ENCODE peak calls at places on chromosomes 16 and 17, in six cellular contexts. A, J, I, O, Q and C are unnamed samples.

GRCh38 chr17:31417051-31417792 is 25.7 kb downstream of the RAB11FIP4 start:
- DNase-seq in A (no peak), J (no peak), I (no peak), O (no peak), Q (no peak), C (no peak)

GRCh38 chr16:31411024-31411845 is 16.9 kb downstream of the COX6A2 start:
- DNase-seq in A (no peak), J (no peak), I (no peak), O (no peak), Q (no peak), C (no peak)

GRCh38 chr17:32536736-32537646 is 50.2 kb downstream of the CDK5R1 start:
- DNase-seq in A (no peak), J (no peak), I (no peak), O (no peak), Q (no peak), C (no peak)

GRCh38 chr16:20611975-20612471 is 35.9 kb upstream of the ACSM2B start:
- DNase-seq in A (no peak), J (no peak), I (no peak), O (no peak), Q (no peak), C (no peak)

GRCh38 chr17:70313450-70313849 is 144.1 kb downstream of the KCNJ2 start:
- DNase-seq in A (no peak), J (no peak), I (no peak), O (no peak), Q (no peak), C (no peak)

GRCh38 chr16:30122621-30123160 is 329 bp downstream of the MAPK3 start:
- DNase-seq in A (no peak), J (no peak), I (no peak), O (no peak), Q (no peak), C (peak; percentile 28)

GRCh38 chr16:84368327-84368996 is at the start of gene ATP2C2:
- DNase-seq in A (no peak), J (no peak), I (no peak), O (no peak), Q (no peak), C (no peak)

GRCh38 chr17:14790518-14790917 is 474.6 kb downstream of the PMP22 start:
- DNase-seq in A (no peak), J (no peak), I (no peak), O (no peak), Q (no peak), C (no peak)

GRCh38 chr17:4514779-4515178 is 16.1 kb downstream of the SPNS2 start:
- DNase-seq in A (no peak), J (no peak), I (no peak), O (no peak), Q (no peak), C (no peak)

GRCh38 chr17:75499313-75500022 is 15.9 kb downstream of the CASKIN2 start:
- DNase-seq in A (no peak), J (no peak), I (no peak), O (no peak), Q (no peak), C (no peak)

GRCh38 chr17:43226393-43226792 is 2.0 kb downstream of the CCDC200 start:
- DNase-seq in A (no peak), J (no peak), I (no peak), O (no peak), Q (no peak), C (no peak)

GRCh38 chr17:80847506-80848230 is 144.0 kb upstream of the CHMP6 start:
- DNase-seq in A (no peak), J (peak; percentile 55), I (no peak), O (no peak), Q (no peak), C (peak; percentile 26)

GRCh38 chr17:57045868-57046671 is 39.0 kb upstream of the AKAP1 start:
- DNase-seq in A (no peak), J (peak; percentile 17), I (no peak), O (peak; percentile 44), Q (no peak), C (peak; percentile 14)

GRCh38 chr16:53129281-53130192 is 74.7 kb downstream of the CHD9 start:
- DNase-seq in A (no peak), J (no peak), I (no peak), O (no peak), Q (no peak), C (no peak)

GRCh38 chr17:47304191-47304590 is 19.6 kb upstream of the EFCAB13 start:
- DNase-seq in A (no peak), J (no peak), I (no peak), O (no peak), Q (no peak), C (no peak)

GRCh38 chr16:69073181-69073669 is 32.2 kb upstream of the HAS3 start:
- DNase-seq in A (peak; percentile 83), J (no peak), I (peak; percentile 70), O (no peak), Q (no peak), C (no peak)

GRCh38 chr16:57372372-57373116 is at the start of gene CX3CL1:
- DNase-seq in A (no peak), J (no peak), I (no peak), O (no peak), Q (no peak), C (no peak)

GRCh38 chr17:42873321-42873720 is 22.3 kb downstream of the AOC3 start:
- DNase-seq in A (no peak), J (no peak), I (no peak), O (no peak), Q (no peak), C (no peak)

GRCh38 chr17:19381361-19381740 is 3.1 kb downstream of the MAPK7 start:
- DNase-seq in A (no peak), J (no peak), I (no peak), O (no peak), Q (no peak), C (no peak)

GRCh38 chr17:81128774-81129173 is 36.5 kb upstream of the PVALEF start:
- DNase-seq in A (no peak), J (no peak), I (no peak), O (no peak), Q (no peak), C (no peak)

GRCh38 chr16:66881014-66881417 is 701 bp downstream of the PDP2 start:
- DNase-seq in A (no peak), J (no peak), I (no peak), O (peak; percentile 33), Q (no peak), C (no peak)